ENCODE peak calls at places on chromosomes 16 and 17, in four cellular contexts. E, S, A and O are unnamed samples. For H3K4me1, the result is how much of the 10 kb centered on the place peaks cover.

GRCh38 chr17:81002409-81003361 is 11.0 kb downstream of the CHMP6 start:
- DNase-seq in E (peak), A (peak), S (no peak), O (peak)

GRCh38 chr17:34859652-34860051 is 101.6 kb downstream of the CCT6B start:
- DNase-seq in E (no peak), A (peak), S (no peak), O (no peak)

GRCh38 chr16:57166951-57167350 is 18.9 kb downstream of the PSME3IP1 start:
- DNase-seq in A (no peak), E (no peak), S (no peak), O (no peak)

GRCh38 chr16:68642436-68643064 is 2.6 kb upstream of the CDH3 start:
- DNase-seq in S (peak), A (no peak), E (no peak), O (peak)

GRCh38 chr16:85556456-85557082 is 56.6 kb upstream of the GSE1 start:
- DNase-seq in E (peak), S (peak), A (no peak), O (peak)

GRCh38 chr17:39750131-39751015 is 12.6 kb downstream of the GRB7 start:
- DNase-seq in S (no peak), A (peak), E (no peak), O (no peak)

GRCh38 chr17:79988163-79988971 is 47.3 kb downstream of the TBC1D16 start:
- DNase-seq in S (peak), E (no peak), A (peak), O (no peak)

GRCh38 chr16:73371584-73372319 is 323.8 kb upstream of the ZFHX3 start:
- DNase-seq in E (no peak), A (no peak), S (peak), O (no peak)

GRCh38 chr17:57949649-57950048 is 5.6 kb downstream of the CUEDC1 start:
- DNase-seq in A (peak), S (no peak), E (peak), O (peak)

GRCh38 chr16:67474551-67474950 is 6.4 kb downstream of the ATP6V0D1 start:
- DNase-seq in A (no peak), S (no peak), E (no peak), O (no peak)
- H3K4me1 ChIP-seq in A (under half), S (under half), E (under half), O (half or more)

DNA sequence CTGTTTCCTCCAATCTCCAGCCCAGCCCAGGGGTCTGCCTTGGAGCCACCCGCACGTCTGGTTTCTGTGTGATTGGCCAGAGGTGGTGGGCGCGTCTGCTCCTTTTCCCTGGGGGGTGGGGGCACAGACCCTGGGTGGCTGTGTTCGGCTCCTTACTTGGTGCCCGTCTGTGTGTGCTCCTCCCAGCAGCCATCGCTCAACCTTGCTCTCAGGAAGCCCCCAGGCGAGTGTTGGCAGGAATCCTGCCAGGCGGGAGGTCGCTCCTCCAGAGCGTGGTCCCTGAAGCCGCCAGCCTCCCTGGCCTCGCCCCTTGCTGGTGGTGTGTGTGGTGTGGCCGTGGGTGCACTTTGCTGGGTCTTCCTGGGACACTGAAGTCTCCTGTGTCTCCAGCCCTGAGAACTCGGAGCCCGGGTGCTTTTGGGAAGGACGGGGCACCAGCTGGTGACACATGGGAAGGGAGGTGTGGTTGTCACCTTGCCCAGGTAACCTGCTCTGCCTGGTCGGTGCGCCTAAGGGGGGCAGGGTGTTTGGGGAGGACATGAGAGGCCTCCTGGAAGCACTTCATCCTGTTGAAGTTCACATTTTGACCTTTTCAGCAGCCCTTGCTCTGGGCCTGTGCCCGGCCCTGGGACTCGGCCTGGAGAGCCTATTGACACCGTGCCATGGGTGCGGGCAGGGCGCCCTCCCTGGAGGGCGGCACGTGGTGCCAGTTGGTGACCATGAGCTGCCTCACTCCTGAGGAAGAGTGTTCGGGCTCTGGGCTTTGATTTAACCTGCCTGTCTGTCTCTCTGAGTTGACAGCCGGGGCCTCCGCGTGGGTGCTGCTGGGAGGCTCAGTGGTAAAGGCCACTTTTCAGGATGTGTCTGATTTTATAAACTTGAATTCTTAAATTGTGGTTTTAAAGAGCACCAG is 49.0 kb upstream of the ZNF750 start:
- DNase-seq in S (no peak), A (no peak), E (no peak), O (peak)
- H3K27ac ChIP-seq in S (peak), A (no peak), E (no peak), O (peak)

DNA sequence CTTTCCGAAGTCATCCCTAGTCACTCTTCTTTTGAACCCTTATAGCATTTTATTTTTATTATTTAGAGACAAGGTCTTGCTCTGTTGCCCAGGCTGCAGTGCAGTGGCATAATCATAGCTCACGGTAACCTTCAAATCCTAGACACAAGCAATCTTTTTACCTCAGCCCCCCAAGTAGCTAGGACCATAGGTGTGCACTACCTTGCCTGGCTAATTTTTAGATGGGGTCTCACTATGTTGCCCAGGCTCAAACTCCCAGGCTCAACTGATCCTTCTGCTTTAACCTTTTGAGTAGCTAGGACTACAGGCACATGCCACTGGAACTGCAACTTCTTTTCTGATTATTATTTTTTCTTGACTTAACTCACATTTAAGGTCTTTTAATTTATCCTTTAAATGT is 33.0 kb upstream of the TMEM97 start:
- DNase-seq in S (no peak), A (no peak), E (no peak), O (no peak)
- H3K4me1 ChIP-seq in S (under half), A (under half), E (under half), O (under half)

GRCh38 chr17:68347380-68347779 is 56.1 kb downstream of the ARSG start:
- DNase-seq in A (no peak), S (no peak), E (no peak), O (no peak)
- H3K27ac ChIP-seq in A (no peak), S (no peak), E (no peak), O (no peak)

GRCh38 chr16:50203681-50204080 is 50.6 kb downstream of the TENT4B start:
- DNase-seq in E (no peak), A (no peak), S (no peak), O (no peak)

GRCh38 chr16:50198802-50199410 is 45.8 kb downstream of the TENT4B start:
- DNase-seq in A (no peak), E (no peak), S (no peak), O (no peak)

GRCh38 chr16:50202926-50203624 is 50.0 kb downstream of the TENT4B start:
- DNase-seq in S (peak), A (no peak), E (no peak), O (no peak)

GRCh38 chr16:50204426-50205108 is 51.5 kb downstream of the TENT4B start:
- DNase-seq in A (no peak), S (no peak), E (no peak), O (no peak)

GRCh38 chr16:50201784-50202183 is 48.7 kb downstream of the TENT4B start:
- DNase-seq in A (no peak), S (no peak), E (no peak), O (no peak)
- H3K4me1 ChIP-seq in A (under half), S (under half), E (under half), O (under half)

DNA sequence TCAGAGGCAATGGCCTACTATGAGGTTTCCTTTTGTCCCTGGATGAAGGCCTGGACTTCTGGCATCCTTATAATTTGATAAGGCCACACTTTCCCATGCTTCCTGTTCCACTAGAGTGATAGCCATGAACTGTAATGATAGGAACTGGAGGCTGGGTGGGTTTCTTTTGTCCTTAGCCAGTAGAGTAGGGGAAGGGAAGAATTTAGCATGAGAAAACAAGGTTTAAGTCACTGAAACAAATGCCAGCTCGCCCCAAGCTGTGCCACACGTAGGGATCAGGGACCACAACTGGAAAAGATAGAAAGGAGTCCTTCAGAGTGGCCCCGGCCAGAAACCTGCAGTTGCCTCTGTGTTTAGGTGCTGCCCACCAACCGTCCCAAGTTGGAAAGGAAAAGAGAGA is 80.9 kb upstream of the C17orf78 start:
- DNase-seq in S (no peak), A (no peak), E (no peak), O (no peak)
- H3K27ac ChIP-seq in S (no peak), A (no peak), E (no peak), O (no peak)